ENCODE peak calls at places on chromosomes 6 and 20, in six cellular contexts. One of them, this sample, is unnamed.
A peak's percentile ranks its signal among the peaks of the same experiment; 100 is the strongest.

GRCh38 chr6:163460307-163460782 is 45.8 kb downstream of the QKI start:
- DNase-seq in heart right ventricle: no peak
- DNase-seq in fibroblast of lung: peak; percentile 67
- DNase-seq in brain microvascular endothelial cell: peak; percentile 35
- DNase-seq in endodermal cell: peak; percentile 58
- DNase-seq in CD8-positive, alpha-beta T cell: peak; percentile 17
- DNase-seq in this sample: no peak

GRCh38 chr20:4138056-4138455 is 122.7 kb upstream of the RNF24 start:
- DNase-seq in heart right ventricle: no peak
- DNase-seq in fibroblast of lung: no peak
- DNase-seq in brain microvascular endothelial cell: no peak
- DNase-seq in endodermal cell: no peak
- DNase-seq in CD8-positive, alpha-beta T cell: no peak
- DNase-seq in this sample: no peak

GRCh38 chr20:50380697-50381040 is 129.5 kb upstream of the PTPN1 start:
- DNase-seq in heart right ventricle: no peak
- DNase-seq in fibroblast of lung: peak; percentile 72
- DNase-seq in brain microvascular endothelial cell: peak; percentile 16
- DNase-seq in endodermal cell: no peak
- DNase-seq in CD8-positive, alpha-beta T cell: no peak
- DNase-seq in this sample: no peak

GRCh38 chr6:146895772-146896061 is 296.9 kb downstream of the ADGB start:
- DNase-seq in heart right ventricle: no peak
- DNase-seq in fibroblast of lung: no peak
- DNase-seq in brain microvascular endothelial cell: no peak
- DNase-seq in endodermal cell: no peak
- DNase-seq in CD8-positive, alpha-beta T cell: no peak
- DNase-seq in this sample: no peak

GRCh38 chr20:51622004-51622874 is 79.7 kb upstream of the NFATC2 start:
- DNase-seq in heart right ventricle: no peak
- DNase-seq in fibroblast of lung: no peak
- DNase-seq in brain microvascular endothelial cell: peak; percentile 9
- DNase-seq in endodermal cell: no peak
- DNase-seq in CD8-positive, alpha-beta T cell: no peak
- DNase-seq in this sample: no peak

GRCh38 chr20:38196592-38196991 is 31.5 kb upstream of the TGM2 start:
- DNase-seq in heart right ventricle: peak; percentile 77
- DNase-seq in fibroblast of lung: peak; percentile 89
- DNase-seq in brain microvascular endothelial cell: no peak
- DNase-seq in endodermal cell: peak; percentile 27
- DNase-seq in CD8-positive, alpha-beta T cell: no peak
- DNase-seq in this sample: peak; percentile 75

GRCh38 chr6:82364087-82365010 is 732 bp downstream of the TPBG start:
- DNase-seq in heart right ventricle: peak; percentile 62
- DNase-seq in fibroblast of lung: peak; percentile 64
- DNase-seq in brain microvascular endothelial cell: peak; percentile 18
- DNase-seq in endodermal cell: peak; percentile 89
- DNase-seq in CD8-positive, alpha-beta T cell: no peak
- DNase-seq in this sample: peak; percentile 82

GRCh38 chr20:48619126-48620101 is 208.4 kb downstream of the PREX1 start:
- DNase-seq in heart right ventricle: peak; percentile 47
- DNase-seq in fibroblast of lung: no peak
- DNase-seq in brain microvascular endothelial cell: no peak
- DNase-seq in endodermal cell: no peak
- DNase-seq in CD8-positive, alpha-beta T cell: no peak
- DNase-seq in this sample: peak; percentile 63

GRCh38 chr6:70396796-70397729 is 16.2 kb upstream of the FAM135A start:
- DNase-seq in heart right ventricle: no peak
- DNase-seq in fibroblast of lung: peak; percentile 5
- DNase-seq in brain microvascular endothelial cell: no peak
- DNase-seq in endodermal cell: no peak
- DNase-seq in CD8-positive, alpha-beta T cell: no peak
- DNase-seq in this sample: no peak

GRCh38 chr20:16569218-16570153 is 3.8 kb downstream of the KIF16B start:
- DNase-seq in heart right ventricle: no peak
- DNase-seq in fibroblast of lung: no peak
- DNase-seq in brain microvascular endothelial cell: no peak
- DNase-seq in endodermal cell: no peak
- DNase-seq in CD8-positive, alpha-beta T cell: no peak
- DNase-seq in this sample: no peak

GRCh38 chr6:119297049-119297448 is 52.5 kb downstream of the MAN1A1 start:
- DNase-seq in heart right ventricle: no peak
- DNase-seq in fibroblast of lung: no peak
- DNase-seq in brain microvascular endothelial cell: no peak
- DNase-seq in endodermal cell: no peak
- DNase-seq in CD8-positive, alpha-beta T cell: no peak
- DNase-seq in this sample: no peak
- H3K36me3 ChIP-seq in heart right ventricle: no peaks in the 10 kb centered on the region
- H3K36me3 ChIP-seq in fibroblast of lung: no peaks in the 10 kb centered on the region
- H3K36me3 ChIP-seq in brain microvascular endothelial cell: no peaks in the 10 kb centered on the region
- H3K36me3 ChIP-seq in endodermal cell: peaks cover 47% of the 10 kb centered on the region
- H3K36me3 ChIP-seq in CD8-positive, alpha-beta T cell: no peaks in the 10 kb centered on the region
- H3K36me3 ChIP-seq in this sample: peaks cover 10% of the 10 kb centered on the region

GRCh38 chr6:11243861-11244260 is 11.4 kb upstream of the NEDD9 start:
- DNase-seq in heart right ventricle: no peak
- DNase-seq in fibroblast of lung: no peak
- DNase-seq in brain microvascular endothelial cell: no peak
- DNase-seq in endodermal cell: peak; percentile 2
- DNase-seq in CD8-positive, alpha-beta T cell: no peak
- DNase-seq in this sample: no peak
- TF ChIP-seq CTCF in heart right ventricle: no peak
- TF ChIP-seq CTCF in fibroblast of lung: no peak
- TF ChIP-seq CTCF in brain microvascular endothelial cell: no peak
- TF ChIP-seq CTCF in endodermal cell: no peak
- TF ChIP-seq CTCF in CD8-positive, alpha-beta T cell: no peak
- TF ChIP-seq CTCF in this sample: no peak

GRCh38 chr6:113565306-113565705 is 291.8 kb upstream of the MARCKS start:
- DNase-seq in heart right ventricle: no peak
- DNase-seq in fibroblast of lung: peak; percentile 46
- DNase-seq in brain microvascular endothelial cell: peak; percentile 43
- DNase-seq in endodermal cell: no peak
- DNase-seq in CD8-positive, alpha-beta T cell: no peak
- DNase-seq in this sample: no peak

GRCh38 chr6:113560376-113560775 is 296.8 kb upstream of the MARCKS start:
- DNase-seq in heart right ventricle: no peak
- DNase-seq in fibroblast of lung: no peak
- DNase-seq in brain microvascular endothelial cell: no peak
- DNase-seq in endodermal cell: no peak
- DNase-seq in CD8-positive, alpha-beta T cell: no peak
- DNase-seq in this sample: no peak

GRCh38 chr6:113560908-113561307 is 296.2 kb upstream of the MARCKS start:
- DNase-seq in heart right ventricle: no peak
- DNase-seq in fibroblast of lung: peak; percentile 36
- DNase-seq in brain microvascular endothelial cell: peak; percentile 84
- DNase-seq in endodermal cell: no peak
- DNase-seq in CD8-positive, alpha-beta T cell: no peak
- DNase-seq in this sample: no peak

GRCh38 chr6:113562248-113562647 is 294.9 kb upstream of the MARCKS start:
- DNase-seq in heart right ventricle: no peak
- DNase-seq in fibroblast of lung: no peak
- DNase-seq in brain microvascular endothelial cell: no peak
- DNase-seq in endodermal cell: no peak
- DNase-seq in CD8-positive, alpha-beta T cell: no peak
- DNase-seq in this sample: no peak

DNA sequence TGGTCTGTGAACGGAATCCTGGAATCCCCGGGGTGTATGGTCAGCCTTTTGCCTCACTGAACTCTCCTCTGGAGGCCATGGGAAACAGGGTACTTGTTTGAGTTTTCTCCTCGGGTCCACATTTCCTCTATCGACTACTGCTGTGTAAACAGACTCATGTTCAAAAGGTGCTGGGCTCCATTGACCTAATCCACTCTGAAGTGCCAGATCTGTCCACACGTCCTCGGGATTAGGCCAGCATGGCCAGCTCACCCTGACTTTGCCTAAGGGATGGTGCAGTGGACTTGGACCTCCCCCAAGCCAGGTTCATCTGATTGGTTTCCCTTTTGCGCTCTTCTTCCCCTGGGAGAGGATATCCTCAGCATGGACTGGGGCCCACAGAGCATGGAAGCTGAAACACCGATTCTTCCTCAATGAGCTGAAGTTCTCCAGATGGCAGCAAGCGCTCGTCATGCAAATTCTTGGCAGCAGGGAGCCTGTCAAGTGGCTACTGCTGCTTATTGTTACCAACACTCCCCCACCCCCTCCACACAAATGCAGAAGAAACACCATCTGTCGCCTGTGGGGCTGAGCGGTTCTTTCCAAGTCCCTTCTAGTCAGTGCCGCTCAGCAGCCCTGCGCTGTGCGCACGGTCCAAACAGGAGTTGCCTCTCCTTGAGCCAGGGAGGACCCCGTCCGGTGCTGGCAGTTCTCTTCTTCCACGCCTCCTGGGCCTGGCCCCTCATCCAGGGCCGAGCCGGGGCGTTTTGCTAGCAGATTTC is 292.6 kb upstream of the MARCKS start:
- DNase-seq in heart right ventricle: peak; percentile 80
- DNase-seq in fibroblast of lung: peak; percentile 94
- DNase-seq in brain microvascular endothelial cell: peak; percentile 93
- DNase-seq in endodermal cell: peak; percentile 93
- DNase-seq in CD8-positive, alpha-beta T cell: no peak
- DNase-seq in this sample: peak; percentile 72
- H3K27ac ChIP-seq in heart right ventricle: peak overlapping the region; percentile 56
- H3K27ac ChIP-seq in fibroblast of lung: peak overlapping the region; percentile 93
- H3K27ac ChIP-seq in brain microvascular endothelial cell: peak overlapping the region; percentile 98
- H3K27ac ChIP-seq in endodermal cell: peak overlapping the region; percentile 93
- H3K27ac ChIP-seq in CD8-positive, alpha-beta T cell: no peak overlapping the region
- H3K27ac ChIP-seq in this sample: peak overlapping the region; percentile 63

GRCh38 chr6:159769470-159769869 is 7.6 kb downstream of the ACAT2 start:
- DNase-seq in heart right ventricle: no peak
- DNase-seq in fibroblast of lung: no peak
- DNase-seq in brain microvascular endothelial cell: no peak
- DNase-seq in endodermal cell: no peak
- DNase-seq in CD8-positive, alpha-beta T cell: no peak
- DNase-seq in this sample: no peak
- H3K36me3 ChIP-seq in heart right ventricle: no peaks in the 10 kb centered on the region
- H3K36me3 ChIP-seq in fibroblast of lung: peaks cover 3% of the 10 kb centered on the region
- H3K36me3 ChIP-seq in brain microvascular endothelial cell: peaks cover 53% of the 10 kb centered on the region
- H3K36me3 ChIP-seq in endodermal cell: peaks cover 93% of the 10 kb centered on the region
- H3K36me3 ChIP-seq in CD8-positive, alpha-beta T cell: peaks cover 7% of the 10 kb centered on the region
- H3K36me3 ChIP-seq in this sample: peaks cover 69% of the 10 kb centered on the region

This sample was measured in upper lobe of right lung.